ENCODE peak calls at places on chromosomes 1 and 21, in nine cellular contexts. One of them, this sample, is unnamed.

GRCh38 chr21:19998450-19998849 is 999.8 kb upstream of the NCAM2 start:
- DNase-seq in heart left ventricle: no peak
- DNase-seq in heart right ventricle: no peak
- DNase-seq in naive thymus-derived CD4-positive, alpha-beta T cell: no peak
- DNase-seq in cardiac muscle cell: no peak
- DNase-seq in A549: no peak
- DNase-seq in thoracic aorta: no peak
- DNase-seq in psoas muscle: no peak
- DNase-seq in left lung: no peak
- DNase-seq in this sample: no peak

GRCh38 chr1:160664573-160665051 is 17.8 kb upstream of the SLAMF1 start:
- DNase-seq in psoas muscle: no peak
- DNase-seq in naive thymus-derived CD4-positive, alpha-beta T cell: no peak
- DNase-seq in thoracic aorta: no peak
- DNase-seq in A549: no peak
- DNase-seq in heart right ventricle: no peak
- DNase-seq in heart left ventricle: no peak
- DNase-seq in left lung: no peak
- DNase-seq in cardiac muscle cell: no peak
- DNase-seq in this sample: no peak

GRCh38 chr1:183952101-183952500 is 85.4 kb downstream of the COLGALT2 start:
- DNase-seq in heart right ventricle: no peak
- DNase-seq in psoas muscle: no peak
- DNase-seq in cardiac muscle cell: no peak
- DNase-seq in left lung: no peak
- DNase-seq in heart left ventricle: no peak
- DNase-seq in A549: no peak
- DNase-seq in naive thymus-derived CD4-positive, alpha-beta T cell: no peak
- DNase-seq in thoracic aorta: no peak
- DNase-seq in this sample: no peak

GRCh38 chr1:55443175-55443933 is 228.2 kb upstream of the USP24 start:
- DNase-seq in psoas muscle: peak; percentile 90
- DNase-seq in A549: peak; percentile 92
- DNase-seq in heart left ventricle: peak; percentile 70
- DNase-seq in left lung: peak; percentile 59
- DNase-seq in cardiac muscle cell: peak; percentile 94
- DNase-seq in thoracic aorta: peak; percentile 87
- DNase-seq in naive thymus-derived CD4-positive, alpha-beta T cell: no peak
- DNase-seq in heart right ventricle: peak; percentile 44
- DNase-seq in this sample: no peak

GRCh38 chr1:88650676-88651418 is 33.2 kb upstream of the PKN2 start:
- DNase-seq in heart right ventricle: no peak
- DNase-seq in psoas muscle: no peak
- DNase-seq in naive thymus-derived CD4-positive, alpha-beta T cell: no peak
- DNase-seq in thoracic aorta: no peak
- DNase-seq in cardiac muscle cell: peak; percentile 15
- DNase-seq in A549: no peak
- DNase-seq in heart left ventricle: no peak
- DNase-seq in left lung: no peak
- DNase-seq in this sample: no peak

GRCh38 chr21:22536511-22536910 is 1538.3 kb downstream of the NCAM2 start:
- DNase-seq in naive thymus-derived CD4-positive, alpha-beta T cell: no peak
- DNase-seq in psoas muscle: no peak
- DNase-seq in A549: peak; percentile 0
- DNase-seq in left lung: no peak
- DNase-seq in cardiac muscle cell: peak; percentile 23
- DNase-seq in heart left ventricle: no peak
- DNase-seq in heart right ventricle: no peak
- DNase-seq in thoracic aorta: no peak
- DNase-seq in this sample: no peak

GRCh38 chr21:36385233-36385908 is at the start of gene CHAF1B:
- DNase-seq in naive thymus-derived CD4-positive, alpha-beta T cell: peak; percentile 63
- DNase-seq in psoas muscle: peak; percentile 91
- DNase-seq in left lung: peak; percentile 93
- DNase-seq in A549: peak; percentile 72
- DNase-seq in heart left ventricle: peak; percentile 74
- DNase-seq in thoracic aorta: no peak
- DNase-seq in heart right ventricle: peak; percentile 81
- DNase-seq in cardiac muscle cell: peak; percentile 80
- DNase-seq in this sample: peak; percentile 9

GRCh38 chr1:150931773-150932172 is 5.6 kb downstream of the SETDB1 start:
- DNase-seq in heart left ventricle: no peak
- DNase-seq in heart right ventricle: no peak
- DNase-seq in naive thymus-derived CD4-positive, alpha-beta T cell: no peak
- DNase-seq in thoracic aorta: no peak
- DNase-seq in left lung: no peak
- DNase-seq in A549: peak; percentile 60
- DNase-seq in psoas muscle: no peak
- DNase-seq in cardiac muscle cell: peak; percentile 14
- DNase-seq in this sample: no peak

GRCh38 chr1:210344706-210345105 is 16.0 kb downstream of the HHAT start:
- DNase-seq in heart left ventricle: no peak
- DNase-seq in naive thymus-derived CD4-positive, alpha-beta T cell: no peak
- DNase-seq in left lung: no peak
- DNase-seq in thoracic aorta: no peak
- DNase-seq in A549: no peak
- DNase-seq in heart right ventricle: no peak
- DNase-seq in psoas muscle: no peak
- DNase-seq in cardiac muscle cell: no peak
- DNase-seq in this sample: no peak

GRCh38 chr1:165356876-165357275 is 361 bp upstream of the LMX1A start:
- DNase-seq in A549: no peak
- DNase-seq in heart right ventricle: no peak
- DNase-seq in psoas muscle: no peak
- DNase-seq in thoracic aorta: no peak
- DNase-seq in naive thymus-derived CD4-positive, alpha-beta T cell: no peak
- DNase-seq in cardiac muscle cell: no peak
- DNase-seq in left lung: peak; percentile 48
- DNase-seq in heart left ventricle: no peak
- DNase-seq in this sample: no peak

GRCh38 chr1:161199506-161200119 is 759 bp upstream of the ADAMTS4 start:
- DNase-seq in psoas muscle: no peak
- DNase-seq in naive thymus-derived CD4-positive, alpha-beta T cell: no peak
- DNase-seq in heart right ventricle: no peak
- DNase-seq in heart left ventricle: no peak
- DNase-seq in left lung: no peak
- DNase-seq in cardiac muscle cell: peak; percentile 43
- DNase-seq in thoracic aorta: no peak
- DNase-seq in A549: no peak
- DNase-seq in this sample: no peak

GRCh38 chr21:43949499-43950208 is 62.5 kb upstream of the TRAPPC10 start:
- DNase-seq in naive thymus-derived CD4-positive, alpha-beta T cell: no peak
- DNase-seq in cardiac muscle cell: no peak
- DNase-seq in psoas muscle: no peak
- DNase-seq in left lung: peak; percentile 53
- DNase-seq in heart right ventricle: no peak
- DNase-seq in thoracic aorta: no peak
- DNase-seq in A549: no peak
- DNase-seq in heart left ventricle: no peak
- DNase-seq in this sample: no peak

GRCh38 chr1:245052258-245052657 is 102.5 kb upstream of the KIF26B start:
- DNase-seq in thoracic aorta: no peak
- DNase-seq in left lung: no peak
- DNase-seq in A549: no peak
- DNase-seq in heart right ventricle: no peak
- DNase-seq in psoas muscle: no peak
- DNase-seq in naive thymus-derived CD4-positive, alpha-beta T cell: no peak
- DNase-seq in heart left ventricle: no peak
- DNase-seq in cardiac muscle cell: no peak
- DNase-seq in this sample: no peak

GRCh38 chr1:115308969-115309368 is 29.1 kb downstream of the NGF start:
- DNase-seq in left lung: no peak
- DNase-seq in heart left ventricle: no peak
- DNase-seq in heart right ventricle: no peak
- DNase-seq in psoas muscle: no peak
- DNase-seq in cardiac muscle cell: no peak
- DNase-seq in thoracic aorta: no peak
- DNase-seq in naive thymus-derived CD4-positive, alpha-beta T cell: no peak
- DNase-seq in A549: no peak
- DNase-seq in this sample: peak; percentile 73

DNA sequence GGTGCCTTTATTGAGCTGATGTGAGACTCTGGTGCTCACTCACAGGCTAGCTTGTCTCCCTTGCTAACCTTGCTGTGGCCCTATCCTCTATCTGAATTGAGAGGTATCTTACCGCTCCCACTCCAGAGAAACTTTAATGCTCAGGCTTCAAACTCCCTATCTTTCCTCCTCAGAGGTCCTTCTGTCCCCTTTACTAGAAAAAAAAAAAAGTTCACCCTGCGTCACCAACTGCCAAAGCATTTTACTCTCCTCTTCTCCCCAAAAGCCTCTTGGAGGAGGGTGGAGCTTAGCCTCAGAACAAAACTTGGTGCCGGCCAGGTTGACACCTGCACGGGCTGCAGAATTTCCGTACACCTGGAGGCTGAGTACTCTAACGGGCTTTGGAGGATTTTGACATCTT is 55.1 kb downstream of the ATP2B4 start:
- DNase-seq in psoas muscle: no peak
- DNase-seq in thoracic aorta: no peak
- DNase-seq in heart left ventricle: no peak
- DNase-seq in cardiac muscle cell: no peak
- DNase-seq in naive thymus-derived CD4-positive, alpha-beta T cell: no peak
- DNase-seq in heart right ventricle: no peak
- DNase-seq in A549: no peak
- DNase-seq in left lung: no peak
- DNase-seq in this sample: no peak
- H3K27ac ChIP-seq in psoas muscle: no peak overlapping the region
- H3K27ac ChIP-seq in thoracic aorta: no peak overlapping the region
- H3K27ac ChIP-seq in heart left ventricle: no peak overlapping the region
- H3K27ac ChIP-seq in cardiac muscle cell: no peak overlapping the region
- H3K27ac ChIP-seq in naive thymus-derived CD4-positive, alpha-beta T cell: peak overlapping the region; percentile 67
- H3K27ac ChIP-seq in heart right ventricle: no peak overlapping the region
- H3K27ac ChIP-seq in A549: no peak overlapping the region
- H3K27ac ChIP-seq in left lung: no peak overlapping the region
- H3K27ac ChIP-seq in this sample: no peak overlapping the region

GRCh38 chr1:182261655-182262054 is 129.9 kb downstream of the GLUL start:
- DNase-seq in cardiac muscle cell: no peak
- DNase-seq in naive thymus-derived CD4-positive, alpha-beta T cell: no peak
- DNase-seq in heart right ventricle: no peak
- DNase-seq in A549: no peak
- DNase-seq in psoas muscle: no peak
- DNase-seq in left lung: no peak
- DNase-seq in thoracic aorta: no peak
- DNase-seq in heart left ventricle: no peak
- DNase-seq in this sample: no peak

GRCh38 chr1:182259229-182259872 is 132.2 kb downstream of the GLUL start:
- DNase-seq in left lung: peak; percentile 61
- DNase-seq in psoas muscle: peak; percentile 76
- DNase-seq in naive thymus-derived CD4-positive, alpha-beta T cell: peak; percentile 43
- DNase-seq in thoracic aorta: no peak
- DNase-seq in cardiac muscle cell: peak; percentile 60
- DNase-seq in heart left ventricle: peak; percentile 44
- DNase-seq in heart right ventricle: no peak
- DNase-seq in A549: no peak
- DNase-seq in this sample: peak; percentile 11

GRCh38 chr1:182257369-182258063 is 134.1 kb downstream of the GLUL start:
- DNase-seq in naive thymus-derived CD4-positive, alpha-beta T cell: no peak
- DNase-seq in thoracic aorta: no peak
- DNase-seq in heart left ventricle: peak; percentile 33
- DNase-seq in heart right ventricle: no peak
- DNase-seq in left lung: no peak
- DNase-seq in psoas muscle: no peak
- DNase-seq in A549: no peak
- DNase-seq in cardiac muscle cell: no peak
- DNase-seq in this sample: no peak

GRCh38 chr1:182260516-182260915 is 131.1 kb downstream of the GLUL start:
- DNase-seq in naive thymus-derived CD4-positive, alpha-beta T cell: no peak
- DNase-seq in cardiac muscle cell: no peak
- DNase-seq in psoas muscle: no peak
- DNase-seq in left lung: no peak
- DNase-seq in A549: no peak
- DNase-seq in heart right ventricle: no peak
- DNase-seq in thoracic aorta: no peak
- DNase-seq in heart left ventricle: no peak
- DNase-seq in this sample: no peak

DNA sequence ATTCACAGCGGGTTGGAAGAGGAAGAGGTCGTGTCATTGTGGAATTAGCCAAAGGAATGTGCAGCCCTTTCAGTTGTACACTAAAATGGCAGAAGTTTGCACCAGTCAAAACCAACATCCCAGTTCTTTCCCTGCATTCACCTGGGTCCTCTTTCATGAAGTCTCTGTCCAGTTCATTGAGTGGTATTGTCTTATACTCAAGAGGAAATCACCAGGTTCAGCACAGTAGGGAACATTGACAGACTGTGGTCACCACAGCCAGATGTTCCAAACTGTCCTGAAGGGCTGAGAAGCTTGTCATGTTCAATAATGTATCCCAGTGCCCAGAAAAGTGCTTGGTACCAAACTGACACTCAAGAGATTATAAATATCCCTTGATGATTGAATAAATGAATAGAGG is 131.6 kb downstream of the GLUL start:
- DNase-seq in left lung: no peak
- DNase-seq in heart left ventricle: no peak
- DNase-seq in cardiac muscle cell: no peak
- DNase-seq in A549: no peak
- DNase-seq in psoas muscle: no peak
- DNase-seq in thoracic aorta: no peak
- DNase-seq in naive thymus-derived CD4-positive, alpha-beta T cell: no peak
- DNase-seq in heart right ventricle: no peak
- DNase-seq in this sample: no peak
- H3K4me3 ChIP-seq in left lung: no peak overlapping the region
- H3K4me3 ChIP-seq in heart left ventricle: no peak overlapping the region
- H3K4me3 ChIP-seq in cardiac muscle cell: no peak overlapping the region
- H3K4me3 ChIP-seq in A549: no peak overlapping the region
- H3K4me3 ChIP-seq in psoas muscle: no peak overlapping the region
- H3K4me3 ChIP-seq in thoracic aorta: no peak overlapping the region
- H3K4me3 ChIP-seq in naive thymus-derived CD4-positive, alpha-beta T cell: no peak overlapping the region
- H3K4me3 ChIP-seq in heart right ventricle: no peak overlapping the region
- H3K4me3 ChIP-seq in this sample: no peak overlapping the region

GRCh38 chr1:224457782-224458144 is 23.2 kb upstream of the WDR26 start:
- DNase-seq in naive thymus-derived CD4-positive, alpha-beta T cell: no peak
- DNase-seq in psoas muscle: no peak
- DNase-seq in thoracic aorta: no peak
- DNase-seq in heart right ventricle: no peak
- DNase-seq in cardiac muscle cell: no peak
- DNase-seq in heart left ventricle: no peak
- DNase-seq in A549: no peak
- DNase-seq in left lung: no peak
- DNase-seq in this sample: no peak
- H3K27ac ChIP-seq in naive thymus-derived CD4-positive, alpha-beta T cell: no peak overlapping the region
- H3K27ac ChIP-seq in psoas muscle: peak overlapping the region; percentile 82
- H3K27ac ChIP-seq in thoracic aorta: no peak overlapping the region
- H3K27ac ChIP-seq in heart right ventricle: no peak overlapping the region
- H3K27ac ChIP-seq in cardiac muscle cell: no peak overlapping the region
- H3K27ac ChIP-seq in heart left ventricle: no peak overlapping the region
- H3K27ac ChIP-seq in A549: no peak overlapping the region
- H3K27ac ChIP-seq in left lung: no peak overlapping the region
- H3K27ac ChIP-seq in this sample: no peak overlapping the region

DNA sequence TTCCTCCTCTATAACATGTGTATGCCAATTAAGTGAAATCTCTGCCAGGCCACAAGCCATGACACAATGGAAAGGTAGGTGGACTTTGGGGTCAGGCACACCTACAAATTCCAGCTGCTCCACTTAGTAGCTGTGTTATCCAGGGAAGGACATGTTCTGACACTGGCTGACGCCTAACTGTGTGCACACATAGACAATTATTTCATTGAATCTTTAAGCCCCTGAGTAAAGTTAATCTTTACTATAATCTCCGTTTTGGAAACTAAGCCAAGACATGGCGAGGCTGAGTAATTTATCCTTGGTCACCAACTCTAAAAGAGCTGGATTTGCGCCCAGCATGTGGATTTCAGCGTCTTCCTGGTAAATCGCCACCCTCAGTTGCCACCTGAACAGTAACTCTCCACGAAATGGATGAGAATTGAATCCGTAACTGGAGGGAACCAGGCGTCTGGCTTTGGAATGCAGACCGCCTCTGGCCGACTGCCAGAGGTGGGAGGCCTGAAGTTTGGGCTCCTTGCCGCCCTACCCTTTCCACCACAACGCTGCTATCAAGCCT is 925 bp upstream of the SNRPE start:
- DNase-seq in heart left ventricle: no peak
- DNase-seq in thoracic aorta: no peak
- DNase-seq in A549: peak; percentile 29
- DNase-seq in psoas muscle: peak; percentile 51
- DNase-seq in naive thymus-derived CD4-positive, alpha-beta T cell: no peak
- DNase-seq in left lung: no peak
- DNase-seq in cardiac muscle cell: peak; percentile 50
- DNase-seq in heart right ventricle: no peak
- DNase-seq in this sample: peak; percentile 77
- H3K4me3 ChIP-seq in heart left ventricle: peak overlapping the region; percentile 81
- H3K4me3 ChIP-seq in thoracic aorta: peak overlapping the region; percentile 71
- H3K4me3 ChIP-seq in A549: peak overlapping the region; percentile 92
- H3K4me3 ChIP-seq in psoas muscle: peak overlapping the region; percentile 100
- H3K4me3 ChIP-seq in naive thymus-derived CD4-positive, alpha-beta T cell: no peak overlapping the region
- H3K4me3 ChIP-seq in left lung: peak overlapping the region; percentile 95
- H3K4me3 ChIP-seq in cardiac muscle cell: no peak overlapping the region
- H3K4me3 ChIP-seq in heart right ventricle: peak overlapping the region; percentile 83
- H3K4me3 ChIP-seq in this sample: peak overlapping the region; percentile 17